ENCODE peak calls at places on chromosomes 3 and 15, in five cellular contexts. V, Q, P, N and A are unnamed samples.

GRCh38 chr15:78131295-78132021 is at the start of gene CIB2:
- DNase-seq in V (peak; percentile 82), Q (no peak), P (peak; percentile 76), N (peak; percentile 63), A (peak; percentile 76)

GRCh38 chr3:65356331-65357286 is 668.8 kb upstream of the ADAMTS9 start:
- DNase-seq in P (no peak), V (no peak), N (no peak), Q (no peak), A (no peak)

GRCh38 chr3:16849240-16849639 is 35.5 kb upstream of the PLCL2 start:
- DNase-seq in N (peak; percentile 75), V (no peak), P (no peak), Q (no peak), A (peak; percentile 43)

GRCh38 chr3:82038536-82038935 is 277.1 kb upstream of the GBE1 start:
- DNase-seq in N (no peak), Q (no peak), P (no peak), V (no peak), A (no peak)

GRCh38 chr3:150737874-150738679 is 24.9 kb downstream of the SIAH2 start:
- DNase-seq in Q (peak; percentile 84), V (no peak), N (peak; percentile 65), P (no peak), A (peak; percentile 26)

GRCh38 chr15:85114886-85115285 is 133.2 kb downstream of the PDE8A start:
- DNase-seq in P (no peak), Q (no peak), N (no peak), V (no peak), A (no peak)

GRCh38 chr15:88681610-88682221 is 42.9 kb downstream of the ISG20 start:
- DNase-seq in N (no peak), Q (no peak), V (peak; percentile 34), P (no peak), A (no peak)

GRCh38 chr3:100159564-100160153 is 45.4 kb upstream of the FILIP1L start:
- DNase-seq in P (no peak), Q (peak; percentile 14), N (peak; percentile 84), V (no peak), A (peak; percentile 10)

GRCh38 chr15:73909616-73910015 is 16.6 kb upstream of the LOXL1 start:
- DNase-seq in N (no peak), V (no peak), Q (no peak), P (no peak), A (no peak)

GRCh38 chr15:57323806-57324589 is 52.3 kb upstream of the CGNL1 start:
- DNase-seq in V (peak; percentile 54), P (no peak), Q (peak; percentile 51), N (peak; percentile 63), A (peak; percentile 92)

GRCh38 chr3:155393316-155393715 is 99.8 kb upstream of the STRIT1 start:
- DNase-seq in Q (no peak), V (no peak), N (no peak), P (no peak), A (no peak)

GRCh38 chr15:25676070-25676469 is 187.1 kb downstream of the ATP10A start:
- DNase-seq in Q (no peak), P (no peak), N (no peak), V (no peak), A (no peak)

GRCh38 chr3:70738310-70738681 is 425.9 kb upstream of the MDFIC2 start:
- DNase-seq in Q (peak; percentile 4), N (no peak), V (no peak), P (no peak), A (no peak)

GRCh38 chr3:193870376-193871092 is 265.4 kb upstream of the HES1 start:
- DNase-seq in N (no peak), Q (peak; percentile 98), P (no peak), V (no peak), A (no peak)

GRCh38 chr3:51362476-51362875 is 22.6 kb upstream of the MANF start:
- DNase-seq in Q (no peak), V (no peak), N (no peak), P (no peak), A (no peak)

GRCh38 chr3:65732060-65732933 is 306.4 kb downstream of the MAGI1 start:
- DNase-seq in P (no peak), V (peak; percentile 59), Q (peak; percentile 52), N (peak; percentile 60), A (peak; percentile 65)

GRCh38 chr3:8110966-8111798 is 390.4 kb upstream of the LMCD1 start:
- DNase-seq in P (no peak), V (peak; percentile 76), Q (peak; percentile 72), N (peak; percentile 72), A (peak; percentile 92)

GRCh38 chr15:47484119-47484518 is 233.2 kb upstream of the SEMA6D start:
- DNase-seq in P (no peak), N (peak; percentile 1), V (no peak), Q (no peak), A (peak; percentile 93)

GRCh38 chr15:99169769-99170311 is 65.0 kb downstream of the SYNM start:
- DNase-seq in P (no peak), N (peak; percentile 92), Q (no peak), V (no peak), A (no peak)

GRCh38 chr3:167437428-167438139 is 36.3 kb downstream of the SERPINI2 start:
- DNase-seq in N (no peak), V (no peak), Q (no peak), P (no peak), A (no peak)

GRCh38 chr3:134056464-134056891 is 26.8 kb upstream of the SLCO2A1 start:
- DNase-seq in Q (no peak), N (peak; percentile 20), P (peak; percentile 28), V (peak; percentile 30), A (no peak)

GRCh38 chr3:11559816-11560633 is 83.7 kb downstream of the VGLL4 start:
- DNase-seq in P (peak; percentile 63), V (no peak), Q (no peak), N (no peak), A (no peak)

GRCh38 chr15:87762110-87762509 is 494.4 kb downstream of the NTRK3 start:
- DNase-seq in V (no peak), P (no peak), N (no peak), Q (no peak), A (no peak)

GRCh38 chr3:77935418-77935817 is 895.5 kb downstream of the ROBO2 start:
- DNase-seq in V (no peak), P (no peak), Q (peak; percentile 84), N (peak; percentile 2), A (no peak)

GRCh38 chr3:194134231-194134756 is 1.7 kb upstream of the HES1 start:
- DNase-seq in P (peak; percentile 85), Q (no peak), V (peak; percentile 92), N (peak; percentile 87), A (peak; percentile 80)

GRCh38 chr3:126998728-126999127 is 15.8 kb downstream of the PLXNA1 start:
- DNase-seq in V (no peak), Q (no peak), P (no peak), N (no peak), A (no peak)

GRCh38 chr15:50353999-50354837 is 780 bp downstream of the GABPB1 start:
- DNase-seq in Q (peak; percentile 91), P (peak; percentile 72), N (peak; percentile 88), V (peak; percentile 55), A (peak; percentile 78)

GRCh38 chr15:69758291-69758771 is 305.7 kb downstream of the RPLP1 start:
- DNase-seq in Q (peak; percentile 28), N (peak; percentile 71), P (no peak), V (no peak), A (no peak)

GRCh38 chr15:69390575-69390974 is 23.6 kb upstream of the KIF23 start:
- DNase-seq in P (no peak), V (no peak), Q (peak; percentile 81), N (peak; percentile 85), A (no peak)

GRCh38 chr15:66472176-66472999 is 25.2 kb downstream of the SNAPC5 start:
- DNase-seq in Q (no peak), N (peak; percentile 50), V (peak; percentile 54), P (no peak), A (no peak)

GRCh38 chr3:54988302-54989022 is 60.6 kb upstream of the LRTM1 start:
- DNase-seq in Q (no peak), P (peak; percentile 62), V (no peak), N (peak; percentile 85), A (peak; percentile 1)

GRCh38 chr3:32456429-32457130 is 46.1 kb downstream of the CMTM6 start:
- DNase-seq in V (no peak), N (no peak), Q (no peak), P (no peak), A (no peak)
- H3K36me3 ChIP-seq in V (peaks cover 1% of the 10 kb centered on the region), N (peaks cover 2% of the 10 kb centered on the region), Q (peaks cover 26% of the 10 kb centered on the region), P (peaks cover 9% of the 10 kb centered on the region), A (no peaks in the 10 kb centered on the region)

DNA sequence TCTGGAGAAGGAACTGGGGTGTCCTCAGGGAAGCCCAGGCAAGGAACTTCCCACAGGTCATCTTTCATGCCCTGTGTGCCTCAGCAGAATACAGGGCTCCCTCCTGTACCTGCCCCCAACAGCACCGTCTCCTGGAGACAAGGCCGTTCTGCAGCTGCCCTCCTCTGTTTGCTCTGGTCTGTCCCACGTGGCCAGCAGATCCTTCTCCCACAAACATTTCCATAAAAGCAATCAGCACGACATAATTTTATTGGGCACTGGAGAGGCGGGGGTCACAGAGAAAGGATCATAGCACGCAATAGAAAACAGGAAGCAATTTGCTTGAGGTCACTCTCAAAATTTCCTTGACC is 29.5 kb downstream of the STARD5 start:
- DNase-seq in V (no peak), P (no peak), N (no peak), Q (no peak), A (no peak)
- H3K4me3 ChIP-seq in V (no peak overlapping the region), P (no peak overlapping the region), N (no peak overlapping the region), Q (no peak overlapping the region), A (no peak overlapping the region)

DNA sequence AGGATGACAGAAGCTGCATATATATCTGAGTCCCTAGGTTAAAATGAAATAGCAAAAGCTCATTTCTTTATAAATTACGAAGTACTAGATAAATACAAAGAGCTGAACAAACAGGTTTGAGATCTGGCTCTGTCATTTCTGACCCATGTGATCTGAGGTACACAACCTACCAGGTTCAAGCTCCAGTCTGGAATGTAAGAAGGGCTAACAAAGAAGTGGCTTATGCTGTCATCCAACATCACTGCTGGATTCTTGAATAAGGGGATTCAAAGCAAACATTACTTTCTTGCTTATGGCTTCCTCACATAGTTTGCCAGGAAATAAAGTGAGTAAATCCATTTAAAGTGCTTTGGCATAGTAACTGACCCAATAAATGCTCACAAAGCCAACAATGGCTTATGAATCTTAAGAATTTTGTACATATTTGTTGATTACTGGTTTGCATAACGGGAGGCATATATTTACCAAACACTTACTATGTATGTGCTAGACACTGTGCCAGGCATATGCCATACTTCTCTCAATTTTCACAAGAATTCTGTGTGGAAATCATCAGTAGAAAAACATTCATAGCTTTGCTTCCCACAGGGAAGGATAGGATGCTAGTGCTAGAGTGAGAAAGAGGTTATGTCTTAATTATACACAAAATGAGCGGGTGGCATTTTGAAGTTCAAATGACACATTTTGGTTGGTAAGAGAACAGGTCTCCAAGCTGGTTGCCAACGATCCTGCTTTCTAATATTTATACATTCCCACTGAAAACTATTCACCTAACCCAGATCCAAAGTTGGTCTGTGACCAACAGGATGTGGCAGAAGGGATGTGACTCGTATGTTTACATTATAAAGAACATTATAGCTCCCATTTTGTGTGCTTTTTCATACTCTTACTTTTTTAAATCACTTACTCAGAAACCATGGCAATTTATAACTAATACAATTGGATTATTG is 38.7 kb upstream of the CSPG5 start:
- DNase-seq in P (no peak), V (peak; percentile 6), N (peak; percentile 28), Q (peak; percentile 58), A (no peak)
- H3K36me3 ChIP-seq in P (peaks cover 66% of the 10 kb centered on the region), V (no peaks in the 10 kb centered on the region), N (peaks cover 4% of the 10 kb centered on the region), Q (peaks cover 9% of the 10 kb centered on the region), A (peaks cover 73% of the 10 kb centered on the region)

GRCh38 chr3:180420804-180421203 is 181.2 kb upstream of the TTC14 start:
- DNase-seq in P (no peak), V (no peak), Q (peak; percentile 40), N (no peak), A (no peak)
- H3K4me3 ChIP-seq in P (no peak overlapping the region), V (no peak overlapping the region), Q (no peak overlapping the region), N (no peak overlapping the region), A (no peak overlapping the region)